ENCODE peak calls at places on chromosomes 4 and X, in four cellular contexts. P is HCEC 1CT, L is progenitor cell of endocrine pancreas, E is RWPE1. V is an unnamed sample.

GRCh38 chr4:54626113-54626512 is 31.6 kb upstream of the KIT start:
- DNase-seq in P (no peak), E (no peak), L (no peak), V (no peak)

GRCh38 chr4:15479089-15479912 is 9.6 kb downstream of the CC2D2A start:
- DNase-seq in E (peak), L (peak), P (peak), V (peak)

GRCh38 chr4:158870282-158871049 is 101.6 kb downstream of the FNIP2 start:
- DNase-seq in P (no peak), L (no peak), E (no peak), V (peak)

GRCh38 chr4:4320528-4320927 is 30.5 kb downstream of the ZBTB49 start:
- DNase-seq in L (no peak), E (no peak), P (no peak), V (no peak)

GRCh38 chr4:48602222-48602621 is 112.2 kb downstream of the ZAR1 start:
- DNase-seq in L (no peak), P (peak), E (peak), V (no peak)

GRCh38 chr4:143514432-143514831 is 930 bp downstream of the SMARCA5 start:
- DNase-seq in E (peak), P (peak), L (peak), V (peak)

GRCh38 chr4:20809796-20810195 is 109.5 kb downstream of the PACRGL start:
- DNase-seq in E (peak), P (no peak), L (no peak), V (peak)

GRCh38 chrX:53695901-53696300 is 9.4 kb upstream of the HUWE1 start:
- DNase-seq in P (no peak), E (no peak), L (no peak), V (no peak)

GRCh38 chrX:102654696-102655095 is 3.4 kb downstream of the GPRASP1 start:
- DNase-seq in E (no peak), P (no peak), L (no peak), V (no peak)

GRCh38 chr4:76850010-76850441 is 47.9 kb downstream of the SOWAHB start:
- DNase-seq in E (peak), L (no peak), P (peak), V (no peak)

GRCh38 chrX:15750611-15751159 is 12.6 kb downstream of the CA5B start:
- DNase-seq in L (no peak), P (no peak), E (no peak), V (no peak)

GRCh38 chrX:110755061-110755460 is 40.6 kb downstream of the CHRDL1 start:
- DNase-seq in E (no peak), L (no peak), P (peak), V (no peak)

GRCh38 chr4:92060333-92060732 is 243.4 kb upstream of the GRID2 start:
- DNase-seq in P (no peak), E (no peak), L (no peak), V (peak)

GRCh38 chrX:9343971-9344370 is 120.9 kb upstream of the TBL1X start:
- DNase-seq in L (no peak), P (no peak), E (no peak), V (no peak)

GRCh38 chr4:159487284-159487747 is 384.4 kb downstream of the RAPGEF2 start:
- DNase-seq in L (peak), P (peak), E (peak), V (peak)